ENCODE peak calls at places on chromosomes 12 and 14, in ten cellular contexts. B is fibroblast of lung, O is kidney, Q is testis, K is breast epithelium, P is tibial artery, T is BE2C, G is HCT116, L is ovary, J is adipocyte. V is an unnamed sample. For H3K4me1, the result is how much of the 10 kb centered on the place peaks cover.

GRCh38 chr14:22854963-22855724 is 16.4 kb upstream of the LRP10 start:
- DNase-seq in L (no peak), J (no peak), K (peak), Q (no peak), G (no peak), O (peak), B (no peak), P (peak), T (no peak), V (no peak)

GRCh38 chr12:70366581-70367267 is 634 bp downstream of the KCNMB4 start:
- DNase-seq in B (peak), T (peak), P (peak), J (peak), O (peak), K (no peak), Q (peak), L (peak), G (peak), V (peak)

GRCh38 chr14:103519837-103520212 is 2.8 kb downstream of the CKB start:
- DNase-seq in B (no peak), G (no peak), O (peak), T (no peak), P (peak), Q (no peak), L (peak), J (no peak), K (no peak), V (no peak)

GRCh38 chr12:63228853-63229252 is 77.9 kb upstream of the AVPR1A start:
- DNase-seq in J (peak), L (no peak), T (no peak), K (no peak), G (no peak), B (no peak), P (no peak), Q (no peak), O (no peak), V (no peak)

GRCh38 chr12:3293446-3294161 is 197.4 kb upstream of the PRMT8 start:
- DNase-seq in P (no peak), J (no peak), K (no peak), B (no peak), O (no peak), Q (peak), G (no peak), L (no peak), T (peak), V (no peak)

GRCh38 chr14:56569174-56569573 is 10.4 kb upstream of the TMEM260 start:
- DNase-seq in P (no peak), J (no peak), O (no peak), K (no peak), L (no peak), G (no peak), B (no peak), Q (no peak), T (no peak), V (no peak)

GRCh38 chr14:50821471-50822464 is 9.2 kb downstream of the NIN start:
- DNase-seq in Q (no peak), T (no peak), G (no peak), B (no peak), K (no peak), P (no peak), O (no peak), J (no peak), L (no peak), V (peak)

GRCh38 chr12:105773501-105773900 is 365.3 kb downstream of the NUAK1 start:
- DNase-seq in J (no peak), K (no peak), G (no peak), O (no peak), Q (no peak), P (no peak), B (no peak), L (no peak), T (no peak), V (no peak)

GRCh38 chr14:61343991-61344405 is 22.6 kb downstream of the PRKCH start:
- DNase-seq in K (no peak), T (no peak), O (no peak), J (no peak), P (no peak), Q (no peak), B (no peak), G (no peak), L (no peak), V (no peak)

GRCh38 chr14:106210650-106211049 is 684.3 kb downstream of the TMEM121 start:
- DNase-seq in O (no peak), P (no peak), B (no peak), J (no peak), T (no peak), Q (peak), G (no peak), L (no peak), K (no peak), V (peak)

GRCh38 chr12:108629824-108630476 is 3.7 kb downstream of the SELPLG start:
- DNase-seq in Q (no peak), O (no peak), J (peak), K (no peak), B (peak), T (no peak), L (no peak), G (no peak), P (no peak), V (peak)

GRCh38 chr12:45216297-45216982 is 545 bp downstream of the ANO6 start:
- DNase-seq in K (no peak), B (peak), Q (peak), P (peak), G (no peak), T (peak), L (peak), J (peak), O (peak), V (peak)

GRCh38 chr12:4269279-4269991 is 4.1 kb upstream of the CCND2 start:
- DNase-seq in O (peak), K (no peak), Q (peak), G (no peak), B (peak), J (peak), L (peak), P (peak), T (peak), V (peak)

GRCh38 chr12:93134175-93134574 is 205.1 kb upstream of the EEA1 start:
- DNase-seq in K (no peak), Q (no peak), L (no peak), O (no peak), J (no peak), T (no peak), B (no peak), P (no peak), G (no peak), V (no peak)

GRCh38 chr12:3117628-3118027 is 40.4 kb downstream of the TSPAN9 start:
- DNase-seq in T (no peak), B (peak), P (no peak), J (peak), K (no peak), G (no peak), Q (no peak), L (no peak), O (no peak), V (no peak)

GRCh38 chr14:102968306-102968705 is 45.8 kb downstream of the AMN start:
- DNase-seq in B (no peak), J (no peak), Q (no peak), G (no peak), K (no peak), L (no peak), O (no peak), T (no peak), P (no peak), V (no peak)

GRCh38 chr12:71646512-71646911 is 17.1 kb downstream of the ZFC3H1 start:
- DNase-seq in O (no peak), K (no peak), P (no peak), Q (no peak), B (no peak), L (no peak), J (no peak), G (no peak), T (no peak), V (no peak)

GRCh38 chr12:84355561-84355960 is 557.0 kb downstream of the SLC6A15 start:
- DNase-seq in P (no peak), J (no peak), L (no peak), K (no peak), B (no peak), O (no peak), T (no peak), Q (no peak), G (no peak), V (no peak)

GRCh38 chr12:56188786-56189335 is 422 bp downstream of the SMARCC2 start:
- DNase-seq in J (no peak), T (peak), K (no peak), G (no peak), O (peak), Q (peak), L (no peak), P (no peak), B (no peak), V (no peak)

GRCh38 chr12:106717671-106718070 is 56.8 kb upstream of the RIC8B start:
- DNase-seq in G (no peak), B (no peak), P (no peak), K (no peak), J (no peak), L (no peak), Q (no peak), O (no peak), T (no peak), V (no peak)

GRCh38 chr14:43480961-43481360 is 1026.1 kb downstream of the FSCB start:
- DNase-seq in P (no peak), K (no peak), B (no peak), O (no peak), L (no peak), G (no peak), T (no peak), Q (no peak), J (no peak), V (no peak)

GRCh38 chr14:99131632-99132271 is 140.2 kb downstream of the BCL11B start:
- DNase-seq in L (no peak), B (no peak), K (no peak), O (peak), G (no peak), P (peak), J (no peak), T (no peak), Q (no peak), V (no peak)

GRCh38 chr12:58750484-58750883 is 169.8 kb downstream of the LRIG3 start:
- DNase-seq in G (no peak), T (no peak), L (no peak), Q (no peak), K (no peak), P (no peak), O (no peak), J (peak), B (peak), V (no peak)

GRCh38 chr12:105222726-105223357 is 13.1 kb downstream of the APPL2 start:
- DNase-seq in K (no peak), O (no peak), J (no peak), B (no peak), Q (no peak), G (no peak), L (no peak), P (no peak), T (no peak), V (no peak)

GRCh38 chr14:37709419-37710195 is 114.2 kb downstream of the TTC6 start:
- DNase-seq in O (no peak), L (no peak), B (peak), Q (no peak), J (peak), G (peak), P (no peak), K (no peak), T (no peak), V (no peak)

DNA sequence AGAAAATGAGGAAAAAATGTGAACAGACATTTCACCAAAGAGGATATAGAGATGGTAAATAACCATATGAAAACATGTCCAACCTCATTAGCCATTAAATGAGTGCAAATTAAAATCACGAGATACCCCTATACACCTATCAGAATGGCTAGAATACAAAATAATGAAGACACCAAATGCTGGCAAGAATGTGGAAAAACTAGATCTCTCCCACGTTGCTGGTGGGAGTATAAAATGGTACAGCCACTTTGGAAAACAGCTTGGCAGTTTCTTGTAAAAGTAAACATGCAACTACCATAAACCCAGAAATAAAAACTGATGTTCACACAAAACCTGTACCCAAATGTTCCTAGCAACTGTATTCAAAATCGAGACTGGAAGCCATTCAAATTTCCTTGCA is 38.3 kb upstream of the TCL1B start:
- DNase-seq in P (no peak), T (no peak), G (no peak), Q (no peak), B (no peak), L (no peak), J (no peak), O (no peak), K (no peak), V (no peak)
- H3K4me1 ChIP-seq in P (under half), T (under half), G (under half), Q (under half), B (under half), L (under half), J (under half), O (under half), K (under half), V (under half)

GRCh38 chr14:21308132-21308478 is 28.2 kb downstream of the RPGRIP1 start:
- DNase-seq in Q (no peak), T (no peak), L (no peak), J (no peak), G (no peak), B (no peak), K (no peak), P (no peak), O (no peak), V (no peak)
- H3K4me3 ChIP-seq in Q (no peak), T (peak), L (peak), J (peak), G (no peak), B (no peak), K (peak), P (no peak), O (peak), V (peak)

GRCh38 chr12:130573235-130573634 is 142.9 kb downstream of the RIMBP2 start:
- DNase-seq in K (no peak), J (no peak), L (no peak), G (no peak), Q (no peak), P (no peak), O (no peak), T (no peak), B (no peak), V (no peak)
- H3K4me1 ChIP-seq in K (under half), J (under half), L (under half), G (under half), Q (under half), P (under half), O (under half), T (half or more), B (under half), V (under half)

GRCh38 chr12:124771462-124772361 is 92.0 kb downstream of the SCARB1 start:
- DNase-seq in G (peak), Q (peak), P (peak), K (peak), J (peak), T (peak), B (peak), L (peak), O (peak), V (peak)

GRCh38 chr12:124774054-124774461 is 89.6 kb downstream of the SCARB1 start:
- DNase-seq in G (no peak), B (no peak), Q (no peak), O (no peak), T (no peak), L (peak), P (no peak), J (peak), K (no peak), V (no peak)

GRCh38 chr12:124776126-124776513 is 87.5 kb downstream of the SCARB1 start:
- DNase-seq in T (no peak), B (no peak), O (no peak), K (no peak), J (no peak), Q (no peak), G (no peak), L (peak), P (no peak), V (no peak)

GRCh38 chr12:124772467-124773170 is 91.0 kb downstream of the SCARB1 start:
- DNase-seq in O (no peak), P (no peak), K (no peak), G (no peak), J (no peak), T (no peak), Q (no peak), L (peak), B (no peak), V (no peak)

DNA sequence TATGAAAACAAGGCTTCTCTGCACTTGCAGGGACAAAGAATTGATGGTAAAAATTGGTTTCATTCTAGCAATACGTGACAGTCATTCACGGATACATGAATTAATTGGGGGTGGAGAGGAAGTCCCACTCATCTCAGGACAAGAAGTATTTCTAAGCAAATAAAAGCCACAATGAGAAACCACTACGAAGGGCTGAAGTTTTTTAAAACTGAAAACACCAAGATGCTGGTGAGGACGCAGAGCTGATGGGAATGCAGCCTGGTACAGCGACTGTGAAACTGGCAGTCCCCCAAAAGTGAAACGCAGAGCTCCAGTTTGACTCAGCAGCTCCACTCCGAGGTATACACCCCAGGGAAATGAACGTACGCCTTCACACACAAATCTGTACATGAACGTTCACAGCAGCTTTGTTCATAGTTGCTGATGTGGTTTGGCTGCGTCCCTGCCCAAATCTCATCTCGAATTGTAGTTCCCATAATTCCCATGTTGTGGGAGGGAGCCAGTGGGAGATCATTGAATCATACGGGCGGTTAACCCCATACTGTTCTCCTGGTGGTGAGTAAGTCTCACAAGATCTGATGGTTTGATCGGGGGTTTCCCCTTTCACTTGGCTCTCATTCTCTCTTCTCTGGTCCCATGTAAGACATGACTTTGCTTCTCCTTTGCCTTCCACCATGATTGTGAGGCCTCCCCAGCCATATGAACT is 89.0 kb downstream of the SCARB1 start:
- DNase-seq in L (peak), J (peak), O (no peak), K (no peak), T (peak), Q (no peak), G (no peak), B (peak), P (no peak), V (peak)
- H3K4me3 ChIP-seq in L (peak), J (peak), O (no peak), K (peak), T (peak), Q (no peak), G (no peak), B (peak), P (peak), V (peak)

DNA sequence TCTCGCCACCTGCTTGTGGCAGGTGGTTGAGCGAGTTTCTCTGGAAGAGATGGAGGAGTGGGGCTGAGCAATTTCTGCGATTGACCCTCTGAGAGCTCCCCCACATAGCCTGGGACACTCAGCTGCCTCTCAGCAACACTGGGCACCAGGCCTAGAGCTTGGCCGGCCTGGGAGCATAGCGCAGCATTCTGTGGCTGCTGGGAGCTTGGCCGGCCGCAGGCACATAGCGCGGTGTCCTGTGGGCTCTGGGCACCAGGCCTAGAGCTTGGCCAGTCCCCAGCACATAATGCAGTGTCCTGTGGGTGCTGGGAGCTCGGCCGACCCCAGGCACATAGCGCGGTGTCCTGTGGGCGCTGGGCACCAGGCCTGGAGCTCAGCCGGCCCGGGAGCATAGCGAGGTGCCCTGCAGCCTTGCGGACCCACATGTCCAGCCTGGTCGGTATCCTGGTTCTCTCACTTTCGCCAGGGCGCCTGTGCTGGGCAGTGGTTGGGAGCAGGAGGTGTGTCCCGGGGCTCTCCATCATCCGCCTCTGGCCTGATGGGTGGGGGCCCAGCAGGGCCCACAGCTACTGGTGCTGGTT is 43.7 kb downstream of the LRCOL1 start:
- DNase-seq in T (no peak), P (no peak), L (no peak), B (no peak), G (no peak), K (no peak), J (no peak), O (no peak), Q (peak), V (no peak)
- H3K4me1 ChIP-seq in T (under half), P (under half), L (under half), B (under half), G (under half), K (under half), J (under half), O (under half), Q (under half), V (under half)

GRCh38 chr12:123237646-123238329 is 4.6 kb downstream of the MTRFR start:
- DNase-seq in Q (peak), P (peak), G (peak), T (peak), O (no peak), B (peak), K (peak), L (peak), J (peak), V (peak)

GRCh38 chr12:123233505-123234299 is 466 bp downstream of the MTRFR start:
- DNase-seq in J (peak), Q (no peak), B (no peak), O (no peak), P (no peak), K (no peak), L (peak), G (no peak), T (no peak), V (no peak)

GRCh38 chr12:123238961-123239360 is 5.7 kb downstream of the MTRFR start:
- DNase-seq in T (no peak), B (no peak), J (no peak), P (no peak), O (no peak), L (no peak), G (no peak), K (no peak), Q (no peak), V (no peak)

GRCh38 chr12:123242083-123242904 is 9.1 kb downstream of the MTRFR start:
- DNase-seq in Q (no peak), B (no peak), P (no peak), L (no peak), G (no peak), T (no peak), O (no peak), K (no peak), J (peak), V (no peak)

DNA sequence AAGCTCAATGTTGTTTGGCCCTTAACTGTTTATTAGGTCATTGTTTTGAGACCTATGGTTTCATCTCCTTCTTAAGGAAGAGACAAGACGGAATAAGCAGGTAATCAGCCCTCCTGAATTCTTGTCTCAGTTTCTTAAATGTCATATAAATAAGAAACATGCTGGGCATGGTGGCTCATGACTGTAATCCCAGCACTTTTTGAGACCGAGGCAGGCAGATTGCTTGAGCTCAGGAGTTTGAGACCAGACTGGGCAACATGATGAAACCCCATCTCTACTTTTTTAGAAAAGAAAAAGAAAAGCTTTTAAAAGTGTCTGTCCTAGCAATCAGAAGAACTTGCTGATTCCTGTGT is 5.1 kb downstream of the MTRFR start:
- DNase-seq in T (no peak), O (no peak), L (no peak), G (no peak), K (no peak), J (no peak), B (no peak), P (no peak), Q (no peak), V (no peak)
- H3K4me3 ChIP-seq in T (no peak), O (no peak), L (no peak), G (no peak), K (no peak), J (no peak), B (no peak), P (no peak), Q (no peak), V (no peak)

DNA sequence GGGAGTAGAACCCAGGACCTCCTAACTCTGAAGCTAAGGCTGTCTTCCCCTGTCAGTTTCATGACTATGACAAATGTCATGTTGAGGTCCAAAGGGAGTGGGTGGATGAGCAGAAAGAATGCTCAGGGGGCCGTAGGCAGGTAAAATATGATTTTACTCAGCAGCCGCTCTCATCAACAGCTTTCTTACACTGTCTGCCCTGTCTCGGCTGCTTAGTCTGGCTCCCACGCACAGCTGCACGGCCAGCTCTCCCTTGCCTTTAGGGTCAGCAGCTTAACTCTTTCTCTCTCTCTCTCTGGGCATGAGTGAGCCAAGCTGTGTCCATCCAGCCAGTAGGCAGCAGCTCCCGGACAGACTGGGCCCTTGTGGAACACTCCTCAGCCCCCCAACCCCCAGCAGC is 95.2 kb downstream of the GCH1 start:
- DNase-seq in G (no peak), T (no peak), L (no peak), O (no peak), K (no peak), J (no peak), P (no peak), Q (peak), B (no peak), V (no peak)
- H3K4me1 ChIP-seq in G (under half), T (under half), L (under half), O (under half), K (under half), J (under half), P (under half), Q (under half), B (under half), V (under half)